ENCODE peak calls at places on chromosomes 16 and 17, in six cellular contexts. F is iris pigment epithelial cell; P is NCI-H510A; Z is globus pallidus; J is ascending aorta; R is stimulated activated CD4-positive, alpha-beta T cell treated with anti-CD3 and anti-CD28 coated beads, Interleukin-12 subunit alpha, Interleukin-12 subunit beta, amount 100 ng/mL, for 4 hours. V is an unnamed sample.
A peak's percentile ranks its signal among the peaks of the same experiment; 100 is the strongest.

GRCh38 chr17:74431568-74432483 is at the start of gene GPRC5C:
- DNase-seq in F (peak; percentile 21), P (peak; percentile 86), Z (no peak), J (peak; percentile 86), R (peak; percentile 47), V (no peak)

GRCh38 chr16:35131429-35131828 is 1672.0 kb downstream of the TP53TG3F start:
- DNase-seq in F (no peak), P (no peak), Z (no peak), J (no peak), R (no peak), V (no peak)

GRCh38 chr16:7140899-7141298 is 191.7 kb upstream of the RBFOX1 start:
- DNase-seq in F (no peak), P (no peak), Z (no peak), J (no peak), R (no peak), V (no peak)

GRCh38 chr17:77827039-77827438 is 131.5 kb upstream of the TNRC6C start:
- DNase-seq in F (no peak), P (no peak), Z (no peak), J (peak; percentile 52), R (no peak), V (no peak)

GRCh38 chr17:38322156-38322779 is 21.5 kb downstream of the GPR179 start:
- DNase-seq in F (peak; percentile 44), P (peak; percentile 23), Z (no peak), J (peak; percentile 76), R (peak; percentile 68), V (peak; percentile 70)

GRCh38 chr17:55706808-55707773 is 15.6 kb downstream of the TMEM100 start:
- DNase-seq in F (no peak), P (no peak), Z (no peak), J (no peak), R (no peak), V (no peak)

GRCh38 chr17:77572065-77572601 is 386.4 kb upstream of the TNRC6C start:
- DNase-seq in F (no peak), P (no peak), Z (no peak), J (peak; percentile 60), R (no peak), V (no peak)

GRCh38 chr17:68290955-68291835 is at the start of the genes ARSG and SLC16A6:
- DNase-seq in F (peak; percentile 68), P (peak; percentile 54), Z (no peak), J (peak; percentile 70), R (peak; percentile 79), V (peak; percentile 72)

GRCh38 chr17:19785854-19786253 is 37.8 kb upstream of the ALDH3A1 start:
- DNase-seq in F (no peak), P (no peak), Z (no peak), J (no peak), R (no peak), V (no peak)

GRCh38 chr17:61057257-61057656 is 342.4 kb upstream of the TBX2 start:
- DNase-seq in F (no peak), P (no peak), Z (no peak), J (no peak), R (no peak), V (no peak)

GRCh38 chr17:19787733-19788357 is 39.7 kb upstream of the ALDH3A1 start:
- DNase-seq in F (no peak), P (no peak), Z (peak; percentile 37), J (no peak), R (no peak), V (no peak)

GRCh38 chr17:82212331-82213250 is at the start of gene CCDC57:
- DNase-seq in F (peak; percentile 79), P (no peak), Z (no peak), J (peak; percentile 89), R (peak; percentile 72), V (no peak)

GRCh38 chr16:525520-526180 is 1.9 kb upstream of the CAPN15 start:
- DNase-seq in F (peak; percentile 87), P (no peak), Z (no peak), J (no peak), R (peak; percentile 68), V (peak; percentile 14)

GRCh38 chr17:28497931-28498330 is 8.2 kb upstream of the FOXN1 start:
- DNase-seq in F (no peak), P (peak; percentile 69), Z (no peak), J (no peak), R (no peak), V (no peak)

GRCh38 chr16:73311857-73312723 is 264.2 kb upstream of the ZFHX3 start:
- DNase-seq in F (no peak), P (no peak), Z (no peak), J (no peak), R (no peak), V (no peak)

GRCh38 chr16:66167564-66168291 is 198.8 kb upstream of the CDH5 start:
- DNase-seq in F (peak; percentile 61), P (no peak), Z (no peak), J (no peak), R (no peak), V (no peak)